ENCODE peak calls at places on chromosome 1, in six cellular contexts. Y is A549, N is endothelial cell of umbilical vein, L is GM12878, O is K562, D is HepG2. S is an unnamed sample.

GRCh38 chr1:203888807-203889251 is 27.4 kb downstream of the SNRPE start:
- DNase-seq in D (no peak), L (no peak), O (no peak), Y (peak; percentile 32), N (peak; percentile 92), S (no peak)

GRCh38 chr1:200628223-200628868 is 7.8 kb upstream of the KIF14 start:
- DNase-seq in N (no peak), D (no peak), L (peak; percentile 89), Y (no peak), O (no peak), S (no peak)

GRCh38 chr1:60872690-60873089 is 209.7 kb upstream of the NFIA start:
- DNase-seq in Y (no peak), N (no peak), L (no peak), O (no peak), D (no peak), S (no peak)

GRCh38 chr1:15578921-15579682 is 5.7 kb downstream of the AGMAT start:
- DNase-seq in L (peak; percentile 46), N (no peak), O (no peak), D (no peak), Y (no peak), S (no peak)

GRCh38 chr1:212651521-212651920 is 43.0 kb downstream of the ATF3 start:
- DNase-seq in D (no peak), N (no peak), Y (no peak), O (no peak), L (no peak), S (no peak)

GRCh38 chr1:170321113-170321512 is 175.4 kb downstream of the NTMT2 start:
- DNase-seq in D (no peak), O (no peak), L (no peak), N (no peak), Y (no peak), S (no peak)

GRCh38 chr1:19009882-19010321 is 53.4 kb upstream of the IFFO2 start:
- DNase-seq in D (peak; percentile 91), O (no peak), Y (peak; percentile 79), N (peak; percentile 37), L (no peak), S (no peak)

GRCh38 chr1:46489638-46490602 is at the start of gene DMBX1:
- DNase-seq in Y (peak; percentile 85), N (no peak), L (no peak), O (peak; percentile 95), D (no peak), S (no peak)

GRCh38 chr1:227321035-227321434 is 2.7 kb upstream of the CDC42BPA start:
- DNase-seq in L (no peak), N (no peak), Y (no peak), O (no peak), D (no peak), S (peak; percentile 60)

GRCh38 chr1:86503477-86504129 is 34.9 kb downstream of the CLCA1 start:
- DNase-seq in L (no peak), O (no peak), D (no peak), N (no peak), Y (no peak), S (no peak)

GRCh38 chr1:10671551-10672375 is 124.7 kb downstream of the CASZ1 start:
- DNase-seq in O (no peak), D (no peak), L (no peak), Y (no peak), N (no peak), S (no peak)

DNA sequence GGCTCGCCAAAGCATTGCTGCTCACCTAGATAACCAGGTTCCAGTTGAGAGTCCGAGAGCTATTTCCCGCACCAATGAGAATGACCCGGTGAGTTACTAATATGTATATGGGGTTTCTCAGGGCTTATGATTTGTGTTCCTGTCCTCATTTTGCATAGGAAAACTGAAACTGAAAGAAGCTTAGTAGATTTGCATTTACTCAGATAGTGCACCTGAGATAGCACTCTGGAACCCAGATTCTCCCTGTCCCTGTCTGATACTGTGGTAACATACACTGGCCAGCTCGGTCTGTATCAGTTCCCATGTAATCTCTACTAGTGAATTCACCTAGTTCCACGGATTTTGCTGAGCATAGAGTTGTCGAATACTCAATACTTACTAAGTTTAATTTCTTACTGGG is 28.1 kb downstream of the DAP3 start:
- DNase-seq in N (no peak), O (no peak), Y (no peak), D (no peak), L (peak; percentile 56), S (no peak)
- TF ChIP-seq MYC in N (no peak), O (no peak), Y (no peak), D (no peak), L (no peak), S (no peak)

GRCh38 chr1:75908717-75909152 is 23.5 kb downstream of the ASB17 start:
- DNase-seq in N (peak; percentile 60), Y (peak; percentile 4), O (no peak), L (peak; percentile 7), D (peak; percentile 31), S (peak; percentile 51)
- TF ChIP-seq CTCF in N (peak; percentile 45), Y (peak; percentile 66), O (peak; percentile 55), L (peak; percentile 53), D (peak; percentile 70), S (peak; percentile 50)

GRCh38 chr1:201895913-201896807 is 7.5 kb downstream of the SHISA4 start:
- DNase-seq in N (peak; percentile 85), L (peak; percentile 40), O (peak; percentile 93), Y (peak; percentile 94), D (peak; percentile 78), S (peak; percentile 89)
- TF ChIP-seq POLR2A in N (no peak), L (no peak), O (no peak), Y (no peak), D (no peak), S (no peak)

GRCh38 chr1:3035871-3036645 is 14.8 kb downstream of the ACTRT2 start:
- DNase-seq in N (no peak), L (no peak), Y (no peak), D (no peak), O (no peak), S (no peak)

GRCh38 chr1:3038113-3038551 is 16.9 kb downstream of the ACTRT2 start:
- DNase-seq in L (no peak), Y (no peak), N (no peak), O (no peak), D (no peak), S (no peak)

GRCh38 chr1:3038571-3039181 is 17.4 kb downstream of the ACTRT2 start:
- DNase-seq in Y (no peak), N (no peak), L (no peak), D (no peak), O (no peak), S (no peak)

GRCh38 chr1:3036646-3037280 is 15.5 kb downstream of the ACTRT2 start:
- DNase-seq in D (no peak), O (no peak), N (no peak), Y (no peak), L (no peak), S (no peak)

DNA sequence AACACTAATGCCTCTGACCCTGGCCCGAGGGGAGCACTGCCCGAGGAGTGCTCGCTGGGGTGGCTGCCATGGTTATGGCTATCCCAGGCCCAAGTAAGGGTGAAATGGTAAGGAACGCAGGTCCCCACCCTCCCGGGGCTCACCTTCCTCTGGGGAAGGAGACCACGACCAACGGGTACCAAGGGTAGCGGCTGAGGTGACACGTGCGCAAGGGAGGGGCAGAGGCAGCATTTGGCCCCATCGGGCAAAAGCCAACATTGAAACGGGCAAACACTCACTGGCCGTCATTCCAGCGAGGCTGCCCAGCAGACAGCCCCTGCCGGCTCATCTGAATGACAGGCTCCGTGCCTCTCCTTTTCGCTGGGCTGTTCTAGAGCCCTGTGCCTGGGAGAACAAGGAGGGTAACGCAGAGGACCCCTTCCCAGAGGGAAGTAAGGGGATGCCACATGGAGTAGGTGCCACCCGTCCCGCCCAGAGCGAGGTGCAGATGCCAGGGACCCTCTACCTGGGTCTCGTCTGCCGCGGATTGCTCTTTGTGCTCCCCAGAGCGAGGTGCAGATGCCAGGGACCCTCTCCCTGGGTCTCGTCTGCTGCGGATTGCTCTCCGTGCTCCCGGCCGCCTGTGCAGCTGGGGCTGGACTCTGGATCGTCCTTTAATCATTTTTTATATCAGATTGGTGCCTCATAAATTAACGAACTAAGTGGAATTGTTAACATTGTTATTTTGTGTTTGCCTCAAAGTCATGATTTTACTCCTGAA is 16.2 kb downstream of the ACTRT2 start:
- DNase-seq in N (no peak), O (no peak), L (no peak), D (no peak), Y (no peak), S (no peak)
- TF ChIP-seq MYC in N (no peak), O (no peak), L (no peak), D (no peak), Y (no peak), S (no peak)

DNA sequence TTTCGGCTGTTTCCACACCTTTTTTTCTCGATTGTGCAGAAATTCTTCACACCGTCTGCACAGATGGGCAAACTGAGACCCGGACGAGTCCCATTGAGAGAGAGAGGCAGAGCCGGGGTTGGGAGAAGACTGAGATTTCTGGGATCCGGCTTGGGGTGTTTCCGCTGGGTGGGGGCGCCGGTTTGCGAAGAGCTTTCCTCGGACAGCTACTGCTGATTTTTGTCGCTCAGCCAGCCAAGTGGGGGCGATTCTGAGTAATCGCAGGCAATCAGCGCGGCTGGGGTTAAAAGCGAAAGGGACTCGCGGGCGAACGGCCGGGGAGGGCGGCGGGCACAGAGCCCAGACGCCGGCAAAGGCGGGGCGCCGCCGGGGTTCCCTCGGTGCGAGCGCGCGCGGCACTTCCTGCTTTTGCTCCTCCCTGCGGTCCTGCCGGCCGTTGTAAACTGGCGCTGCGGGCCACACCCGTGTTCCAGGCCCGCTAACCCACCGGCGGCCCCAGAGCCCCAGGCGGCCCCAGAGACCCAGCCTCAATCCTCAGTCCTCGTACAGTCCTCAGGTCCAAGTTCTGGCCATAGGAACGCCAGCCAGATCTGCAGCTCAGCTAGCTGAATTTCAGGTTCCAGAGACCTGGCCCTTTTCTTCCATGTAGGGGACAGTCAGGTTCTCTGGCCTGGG is 32.4 kb upstream of the JUN start:
- DNase-seq in N (peak; percentile 91), O (peak; percentile 86), Y (peak; percentile 66), L (peak; percentile 53), D (peak; percentile 63), S (peak; percentile 91)
- TF ChIP-seq CTCF in N (peak; percentile 14), O (peak; percentile 19), Y (no peak), L (peak; percentile 24), D (peak; percentile 27), S (no peak)

GRCh38 chr1:220272047-220272840 is at the start of gene RAB3GAP2:
- DNase-seq in L (peak; percentile 89), O (peak; percentile 100), Y (peak; percentile 97), N (peak; percentile 95), D (peak; percentile 88), S (peak; percentile 93)
- TF ChIP-seq POLR2A in L (peak; percentile 97), O (peak; percentile 95), Y (peak; percentile 87), N (peak; percentile 91), D (peak; percentile 91), S (peak; percentile 75)